ENCODE peak calls at places on chromosomes 13 and 19, in nine cellular contexts. J is GM23248, G is GM23338, O is PC-3, U is neural progenitor cell, H is MM.1S, Z is HCT116, A is SK-N-SH, Y is hepatocyte. D is an unnamed sample.

GRCh38 chr19:28285917-28286316 is 927.0 kb downstream of the UQCRFS1 start:
- DNase-seq in J (no peak), G (no peak), O (no peak), U (no peak), H (no peak), Z (no peak), A (no peak), Y (no peak), D (no peak)

GRCh38 chr19:2524840-2525723 is 49.2 kb downstream of the GADD45B start:
- DNase-seq in J (peak; percentile 94), G (peak; percentile 43), O (peak; percentile 87), U (no peak), H (no peak), Z (peak; percentile 87), A (no peak), Y (peak; percentile 84), D (no peak)

GRCh38 chr13:32267836-32268439 is 47.2 kb downstream of the ZAR1L start:
- DNase-seq in J (no peak), G (peak; percentile 85), O (peak; percentile 65), U (peak; percentile 27), H (peak; percentile 21), Z (peak; percentile 51), A (no peak), Y (peak; percentile 39), D (peak; percentile 47)

GRCh38 chr13:19769854-19770253 is 12.9 kb downstream of the PSPC1 start:
- DNase-seq in J (no peak), G (no peak), O (peak; percentile 83), U (no peak), H (no peak), Z (no peak), A (no peak), Y (no peak), D (no peak)

GRCh38 chr13:50744261-50744660 is 99.2 kb downstream of the DLEU7 start:
- DNase-seq in J (no peak), G (no peak), O (no peak), U (no peak), H (no peak), Z (no peak), A (no peak), Y (no peak), D (no peak)

GRCh38 chr13:65532231-65532630 is 1697.9 kb downstream of the PCDH9 start:
- DNase-seq in J (no peak), G (no peak), O (no peak), U (no peak), H (no peak), Z (no peak), A (no peak), Y (no peak), D (no peak)

GRCh38 chr13:95676100-95676774 is 702 bp upstream of the DNAJC3 start:
- DNase-seq in J (peak; percentile 63), G (peak; percentile 77), O (peak; percentile 37), U (no peak), H (peak; percentile 32), Z (peak; percentile 22), A (no peak), Y (peak; percentile 57), D (peak; percentile 29)

GRCh38 chr19:49843265-49843664 is 7.7 kb upstream of the PTOV1 start:
- DNase-seq in J (no peak), G (no peak), O (no peak), U (no peak), H (no peak), Z (no peak), A (no peak), Y (no peak), D (peak; percentile 45)

GRCh38 chr19:16207490-16208025 is 9.8 kb downstream of the AP1M1 start:
- DNase-seq in J (no peak), G (no peak), O (no peak), U (no peak), H (no peak), Z (no peak), A (no peak), Y (no peak), D (no peak)

GRCh38 chr13:109246001-109246400 is 540.4 kb downstream of the IRS2 start:
- DNase-seq in J (no peak), G (no peak), O (no peak), U (peak; percentile 16), H (no peak), Z (no peak), A (no peak), Y (no peak), D (no peak)

GRCh38 chr13:110618780-110619179 is 3.4 kb downstream of the NAXD start:
- DNase-seq in J (no peak), G (no peak), O (no peak), U (no peak), H (no peak), Z (no peak), A (no peak), Y (no peak), D (no peak)

GRCh38 chr13:89205856-89206255 is 1534.7 kb downstream of the SLITRK5 start:
- DNase-seq in J (no peak), G (no peak), O (no peak), U (no peak), H (no peak), Z (no peak), A (no peak), Y (no peak), D (no peak)

GRCh38 chr13:28467034-28467433 is 27.9 kb downstream of the FLT1 start:
- DNase-seq in J (no peak), G (no peak), O (no peak), U (no peak), H (no peak), Z (no peak), A (no peak), Y (no peak), D (no peak)

GRCh38 chr13:28463481-28463880 is 31.4 kb downstream of the FLT1 start:
- DNase-seq in J (no peak), G (no peak), O (no peak), U (no peak), H (no peak), Z (no peak), A (no peak), Y (no peak), D (no peak)

GRCh38 chr13:28467886-28468519 is 26.9 kb downstream of the FLT1 start:
- DNase-seq in J (no peak), G (no peak), O (no peak), U (no peak), H (no peak), Z (no peak), A (no peak), Y (no peak), D (no peak)

GRCh38 chr13:28466151-28466550 is 28.8 kb downstream of the FLT1 start:
- DNase-seq in J (no peak), G (no peak), O (peak; percentile 42), U (no peak), H (no peak), Z (no peak), A (no peak), Y (no peak), D (no peak)

DNA sequence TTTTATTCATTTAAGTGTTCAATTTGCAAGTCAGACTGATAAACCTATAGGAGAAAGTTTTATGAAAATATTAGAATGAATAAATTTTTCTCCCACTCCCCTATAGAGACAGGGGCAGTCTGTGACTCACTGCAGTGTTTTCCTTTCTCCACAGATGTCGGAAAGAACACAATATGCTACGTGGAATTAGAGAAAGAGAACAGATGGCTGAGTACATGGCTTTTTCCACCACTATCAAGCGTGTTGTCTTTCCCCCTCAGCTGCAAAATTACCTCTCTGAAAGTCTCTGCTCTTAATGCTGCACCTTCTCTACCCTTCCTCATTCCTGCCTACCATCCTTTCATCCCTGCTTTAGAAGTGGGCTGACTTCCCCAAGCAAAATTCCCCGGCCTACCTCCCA is 30.1 kb downstream of the FLT1 start:
- DNase-seq in J (no peak), G (no peak), O (no peak), U (no peak), H (no peak), Z (no peak), A (no peak), Y (no peak), D (no peak)
- TF ChIP-seq EZH2phosphoT487 in J (no peak), G (no peak), O (no peak), U (no peak), H (no peak), Z (no peak), A (no peak), Y (no peak), D (no peak)

DNA sequence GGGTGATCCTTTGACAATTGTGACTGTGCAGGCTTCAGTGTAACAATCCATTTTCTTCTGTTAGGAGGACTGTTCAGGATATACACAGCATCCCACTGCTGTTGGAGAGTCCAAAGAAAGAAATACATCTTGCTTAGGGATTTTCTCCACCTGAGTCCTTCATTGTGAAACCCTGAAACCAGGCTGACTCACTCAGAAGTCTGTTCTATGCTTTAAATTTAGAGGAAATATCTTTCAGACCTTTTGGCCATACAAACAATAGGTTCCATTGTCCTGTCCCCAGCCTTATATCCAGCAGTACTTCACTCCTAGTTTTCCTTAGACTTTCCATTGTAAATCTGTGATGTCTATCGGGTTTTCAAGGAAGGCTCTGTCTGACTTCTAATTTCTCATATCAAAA is 379.1 kb downstream of the SUCLA2 start:
- DNase-seq in J (peak; percentile 46), G (no peak), O (peak; percentile 51), U (no peak), H (no peak), Z (no peak), A (no peak), Y (no peak), D (no peak)
- H3K4me3 ChIP-seq in J (no peak overlapping the region), G (no peak overlapping the region), O (no peak overlapping the region), U (no peak overlapping the region), H (no peak overlapping the region), Z (no peak overlapping the region), A (no peak overlapping the region), Y (no peak overlapping the region), D (no peak overlapping the region)

GRCh38 chr19:55641376-55642152 is 762 bp downstream of the ZNF580 start:
- DNase-seq in J (peak; percentile 61), G (peak; percentile 67), O (no peak), U (peak; percentile 64), H (no peak), Z (no peak), A (peak; percentile 45), Y (no peak), D (peak; percentile 47)
- TF ChIP-seq EZH2phosphoT487 in J (no peak), G (no peak), O (no peak), U (no peak), H (no peak), Z (no peak), A (no peak), Y (no peak), D (no peak)

GRCh38 chr19:22806418-22806817 is 22.5 kb upstream of the ZNF99 start:
- DNase-seq in J (no peak), G (no peak), O (no peak), U (no peak), H (no peak), Z (no peak), A (no peak), Y (no peak), D (no peak)

DNA sequence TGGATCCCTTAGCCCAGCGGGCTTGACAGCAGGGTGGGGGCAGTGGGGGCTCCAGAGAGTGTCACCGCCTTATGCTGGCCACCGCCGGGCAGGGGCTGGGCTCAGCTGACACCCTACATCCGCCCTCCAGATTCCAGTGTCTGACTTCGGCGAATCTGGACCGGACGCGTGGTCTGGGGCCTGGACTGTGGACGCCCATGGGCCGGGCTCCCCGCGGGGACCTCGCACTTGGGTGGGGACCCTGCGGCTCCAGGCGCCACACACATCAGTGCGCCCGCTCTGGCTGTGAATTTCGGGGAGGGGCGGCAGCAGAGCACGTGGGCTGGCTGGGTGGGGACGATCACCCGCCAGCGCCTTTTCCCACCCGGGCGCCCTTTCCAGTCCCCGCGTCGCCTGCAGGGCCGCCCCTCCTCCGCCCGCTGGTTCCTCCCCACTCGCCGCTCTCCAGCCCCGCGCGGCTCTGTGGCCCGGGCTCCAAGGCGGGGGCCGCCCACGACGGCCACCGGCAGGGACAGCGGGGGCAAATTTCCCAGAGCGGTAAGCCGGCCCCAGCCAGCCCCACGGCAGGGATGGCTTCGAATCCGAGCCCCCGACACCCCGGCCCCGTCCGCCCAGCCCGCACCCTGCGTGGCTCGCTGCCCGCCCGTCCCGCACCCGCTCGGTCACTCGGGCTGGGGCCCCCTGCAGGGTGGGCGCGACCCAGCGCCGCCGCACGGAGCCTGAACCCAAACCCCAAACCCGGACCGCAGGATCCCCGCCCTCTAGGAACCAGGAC is 23.3 kb upstream of the ZNF99 start:
- DNase-seq in J (no peak), G (no peak), O (no peak), U (no peak), H (no peak), Z (no peak), A (no peak), Y (no peak), D (no peak)
- H3K4me3 ChIP-seq in J (no peak overlapping the region), G (no peak overlapping the region), O (no peak overlapping the region), U (no peak overlapping the region), H (no peak overlapping the region), Z (no peak overlapping the region), A (no peak overlapping the region), Y (no peak overlapping the region), D (no peak overlapping the region)

D was measured in OCI-LY7.